ENCODE peak calls at places on chromosomes 1 and 21, in four cellular contexts. J is H1, S is HepG2, Q is GM12878. Z is an unnamed sample. For H3K4me1, the result is how much of the 10 kb centered on the place peaks cover.

GRCh38 chr1:41547781-41548560 is 63.5 kb upstream of the EDN2 start:
- DNase-seq in J (no peak), S (no peak), Q (no peak), Z (no peak)

GRCh38 chr1:43632135-43632670 is 17.7 kb upstream of the KDM4A start:
- DNase-seq in J (no peak), S (peak), Q (no peak), Z (no peak)

GRCh38 chr1:109248797-109249629 is at the start of gene CELSR2:
- DNase-seq in J (peak), S (peak), Q (no peak), Z (peak)

GRCh38 chr1:65164633-65165032 is 16.6 kb downstream of the AK4 start:
- DNase-seq in J (no peak), S (peak), Q (no peak), Z (no peak)

GRCh38 chr1:93178418-93178817 is 1.8 kb downstream of the TMED5 start:
- DNase-seq in J (no peak), S (peak), Q (no peak), Z (no peak)

GRCh38 chr1:37797750-37798345 is 4.2 kb downstream of the MANEAL start:
- DNase-seq in J (no peak), S (no peak), Q (no peak), Z (no peak)

GRCh38 chr1:8274396-8274795 is 43.5 kb upstream of the SLC45A1 start:
- DNase-seq in J (no peak), S (no peak), Q (no peak), Z (no peak)

GRCh38 chr1:177032434-177032833 is 132.1 kb downstream of the ASTN1 start:
- DNase-seq in J (no peak), S (no peak), Q (no peak), Z (no peak)

GRCh38 chr1:232704694-232705680 is 75.1 kb upstream of the SIPA1L2 start:
- DNase-seq in J (no peak), S (peak), Q (no peak), Z (no peak)

GRCh38 chr1:58896211-58897183 is 112.7 kb upstream of the JUN start:
- DNase-seq in J (no peak), S (no peak), Q (no peak), Z (no peak)

GRCh38 chr21:37916795-37917142 is 512 bp upstream of the KCNJ6 start:
- DNase-seq in J (no peak), S (peak), Q (no peak), Z (peak)

GRCh38 chr1:109950509-109950908 is 34.1 kb upstream of the AHCYL1 start:
- DNase-seq in J (no peak), S (no peak), Q (no peak), Z (no peak)

DNA sequence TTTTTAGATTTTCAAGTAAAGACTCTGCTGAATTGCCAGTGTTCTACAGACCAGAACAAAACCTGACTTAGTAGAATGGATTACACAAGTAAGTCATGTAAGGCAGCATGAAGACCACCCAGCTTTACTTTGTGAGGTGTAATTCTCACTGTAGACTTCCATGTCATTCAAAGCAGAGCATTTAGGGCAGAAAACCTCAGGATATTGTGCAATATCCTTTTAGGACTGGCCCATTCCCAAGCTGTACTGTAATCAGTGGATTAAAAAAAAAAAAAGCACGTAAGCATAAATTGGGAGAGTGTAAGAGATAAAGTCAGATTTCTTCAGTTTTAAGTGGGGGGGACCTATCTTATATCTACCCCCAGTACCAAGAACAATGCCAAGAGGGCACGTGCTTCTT is 380.5 kb upstream of the PRMT6 start:
- DNase-seq in J (no peak), S (no peak), Q (no peak), Z (no peak)
- TF ChIP-seq SUZ12 in J (no peak), S (no peak), Q (no peak), Z (no peak)

DNA sequence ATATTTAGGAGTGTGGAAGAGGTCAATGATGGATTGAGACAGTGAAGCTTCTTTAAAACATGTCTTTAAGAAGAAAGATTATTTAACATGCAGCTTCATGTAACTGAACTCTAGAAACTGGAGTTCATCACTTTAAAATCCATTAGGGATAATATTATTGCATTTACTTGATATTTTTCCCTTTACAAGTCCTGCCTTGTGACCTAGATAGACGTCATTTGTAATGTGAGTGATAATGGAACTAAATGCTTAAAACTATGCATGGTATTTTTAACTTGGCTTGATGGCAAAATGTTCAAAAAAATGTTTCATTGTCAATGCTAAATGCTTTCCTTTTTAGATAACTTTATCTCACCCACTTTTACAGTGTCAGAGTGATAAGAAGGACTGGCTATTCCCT is 723.7 kb downstream of the RWDD3 start:
- DNase-seq in J (no peak), S (no peak), Q (no peak), Z (no peak)
- H3K4me1 ChIP-seq in J (under half), S (under half), Q (under half), Z (under half)

DNA sequence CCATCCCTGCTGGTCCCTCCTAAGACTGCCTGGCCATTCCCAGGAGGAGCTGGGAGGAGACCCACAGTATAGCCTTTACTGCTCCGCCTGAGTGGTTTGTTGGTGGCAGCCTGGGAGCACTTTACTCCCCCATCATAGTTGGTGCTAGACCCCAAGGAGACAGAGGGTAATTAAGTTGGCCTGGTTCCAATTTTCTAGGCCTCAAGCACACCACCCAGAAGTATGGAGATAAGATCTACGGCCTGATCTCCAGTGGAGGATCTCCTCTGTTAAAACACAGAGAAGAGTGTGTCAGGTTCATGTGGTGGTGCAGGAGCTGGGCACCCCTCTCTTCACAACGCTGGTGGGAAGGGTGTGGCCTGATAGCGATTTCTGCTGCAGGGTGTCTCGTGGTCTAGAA is 68.4 kb downstream of the FASLG start:
- DNase-seq in J (no peak), S (no peak), Q (no peak), Z (no peak)
- H3K4me3 ChIP-seq in J (no peak), S (no peak), Q (no peak), Z (no peak)

DNA sequence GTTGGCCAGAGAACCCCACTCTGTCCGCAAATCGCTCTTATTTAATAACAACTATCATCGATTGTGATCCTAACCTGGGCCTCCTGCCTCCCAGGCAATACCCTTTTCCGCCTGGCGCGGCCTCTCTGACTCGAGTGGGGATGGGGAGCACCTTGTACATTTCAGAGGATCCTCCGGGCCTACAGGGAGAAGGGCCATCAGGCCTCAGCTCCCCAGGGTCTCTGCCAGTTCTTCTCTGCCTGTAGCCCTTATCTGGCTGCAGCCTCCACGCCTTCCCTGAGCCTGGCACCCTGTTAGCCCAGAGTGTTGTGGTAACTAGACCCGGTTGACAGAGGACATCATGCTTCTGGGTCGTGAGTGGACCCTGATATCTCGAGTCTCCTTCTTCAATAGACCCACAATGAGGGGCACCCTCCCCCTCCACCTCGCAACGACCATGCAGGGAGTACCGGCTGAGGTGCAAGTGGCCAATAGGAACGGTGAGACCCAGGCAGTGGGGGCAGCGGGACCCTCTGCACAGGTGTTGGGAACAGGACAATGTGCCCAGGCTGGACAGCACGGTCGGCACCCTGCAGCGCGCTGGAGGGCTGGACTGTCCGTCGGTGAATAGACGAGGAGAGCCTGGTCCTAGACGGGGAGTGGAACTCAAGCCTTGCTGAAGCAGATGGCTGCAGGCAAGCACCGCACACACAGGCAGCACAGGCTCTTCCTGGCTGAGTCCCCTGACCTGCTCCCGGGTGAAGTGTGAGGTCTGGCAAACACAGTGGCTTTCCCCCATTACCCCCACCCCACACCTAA is 7.1 kb upstream of the CRYBG2 start:
- DNase-seq in J (no peak), S (no peak), Q (no peak), Z (no peak)
- TF ChIP-seq SUZ12 in J (no peak), S (no peak), Q (no peak), Z (no peak)

DNA sequence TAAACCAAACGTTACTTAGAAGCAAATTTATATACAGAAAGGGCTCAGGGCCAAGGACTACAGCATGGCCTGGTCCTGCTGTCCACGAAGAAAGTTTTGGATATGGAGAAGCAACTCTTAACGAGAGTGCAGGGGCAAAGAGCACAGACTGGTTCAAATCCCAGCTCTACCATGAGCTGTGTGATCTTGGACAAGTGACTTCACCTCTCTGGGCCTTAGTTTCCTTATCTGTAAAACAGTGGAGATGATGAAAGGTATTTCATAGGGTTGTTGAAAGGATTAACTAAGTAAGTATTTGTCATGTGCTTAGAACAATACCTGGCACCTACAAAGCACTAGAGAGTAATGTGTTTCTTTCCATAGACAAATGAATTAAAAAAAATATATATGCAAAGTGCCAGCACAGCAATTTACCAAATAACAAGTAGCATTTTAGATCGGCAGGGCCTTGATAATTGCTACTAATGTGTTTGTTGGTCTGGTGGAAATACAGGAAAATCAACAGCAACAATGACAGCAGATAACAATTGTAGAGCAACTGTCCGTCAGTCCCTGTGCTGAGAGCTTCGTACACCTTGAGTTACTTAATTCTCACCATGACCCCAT is 25.4 kb downstream of the TMCO4 start:
- DNase-seq in J (no peak), S (no peak), Q (no peak), Z (no peak)
- H3K4me1 ChIP-seq in J (under half), S (under half), Q (under half), Z (under half)

GRCh38 chr1:156337052-156337887 is 822 bp downstream of the CCT3 start:
- DNase-seq in J (no peak), S (no peak), Q (no peak), Z (no peak)

GRCh38 chr1:156338180-156338973 is at the start of the genes CCT3 and TSACC:
- DNase-seq in J (peak), S (peak), Q (peak), Z (peak)

GRCh38 chr1:156337888-156338179 is 258 bp downstream of the CCT3 start:
- DNase-seq in J (no peak), S (no peak), Q (no peak), Z (no peak)

GRCh38 chr1:156336242-156336641 is 1.9 kb downstream of the CCT3 start:
- DNase-seq in J (no peak), S (no peak), Q (no peak), Z (no peak)
- H3K4me3 ChIP-seq in J (peak), S (peak), Q (peak), Z (peak)

DNA sequence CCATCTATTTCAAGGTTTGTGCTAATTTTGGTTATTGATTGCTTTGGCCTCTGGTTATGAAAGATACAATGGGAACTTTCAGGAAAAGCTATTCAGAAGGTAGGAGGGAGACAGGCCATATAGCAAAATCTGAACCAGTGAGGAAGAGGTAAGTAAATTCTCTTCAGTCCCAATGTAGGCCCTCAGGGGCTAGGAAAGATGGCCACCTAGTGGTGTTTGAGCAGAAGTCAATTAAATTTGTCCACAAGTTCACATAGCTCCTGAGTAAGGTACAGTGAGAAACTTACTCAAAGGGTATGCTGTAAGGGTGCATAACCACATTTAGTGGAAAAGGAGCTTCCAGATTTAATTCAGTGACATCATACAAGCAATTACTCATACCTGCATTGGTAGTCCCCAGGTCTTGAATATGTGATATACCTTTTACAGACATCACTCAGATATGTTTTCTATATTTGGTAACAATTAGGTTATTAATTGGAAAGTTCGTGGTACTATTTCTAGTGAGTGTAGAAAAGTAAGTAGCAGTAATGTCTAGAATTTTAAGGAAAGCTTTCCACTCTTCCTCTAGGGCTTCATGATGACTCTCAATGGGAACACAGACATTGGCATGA is 21.4 kb upstream of the FMO1 start:
- DNase-seq in J (no peak), S (peak), Q (peak), Z (peak)
- TF ChIP-seq SUZ12 in J (no peak), S (no peak), Q (no peak), Z (no peak)

DNA sequence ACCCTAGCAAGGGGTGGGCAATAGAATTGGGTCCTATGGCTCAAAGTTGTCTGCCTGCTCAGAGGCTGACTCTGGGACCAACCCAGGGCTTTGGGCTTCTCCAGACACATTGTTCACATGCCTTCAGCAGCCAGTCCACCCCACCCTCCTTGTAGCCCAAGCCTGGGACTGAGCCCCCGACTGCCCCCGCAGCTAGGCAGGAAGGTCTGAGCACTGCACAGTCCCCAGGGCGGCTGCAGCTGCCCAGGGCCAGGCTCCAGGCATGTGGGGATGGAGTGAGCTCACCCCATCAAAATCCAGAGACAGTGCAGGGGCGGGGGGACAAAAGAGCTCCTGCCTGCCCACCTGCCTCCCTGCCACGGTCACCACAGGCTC is 35.6 kb downstream of the HSPG2 start:
- DNase-seq in J (no peak), S (no peak), Q (no peak), Z (no peak)
- H3K4me1 ChIP-seq in J (under half), S (half or more), Q (under half), Z (under half)

GRCh38 chr1:82565146-82565545 is 764.4 kb downstream of the ADGRL2 start:
- DNase-seq in J (peak), S (no peak), Q (no peak), Z (peak)
- H3K4me3 ChIP-seq in J (no peak), S (no peak), Q (no peak), Z (no peak)

Z was measured in NT2/D1.